ENCODE peak calls at places on chromosomes 12 and 14, in five cellular contexts. N, X, K, T and O are unnamed samples.

GRCh38 chr12:50033317-50033679 is 8.0 kb upstream of the RACGAP1 start:
- DNase-seq in K (no peak), X (no peak), T (no peak), N (no peak), O (peak)

GRCh38 chr12:11633968-11634367 is 15.5 kb upstream of the ETV6 start:
- DNase-seq in N (no peak), K (no peak), X (no peak), T (peak), O (no peak)

GRCh38 chr12:113439606-113440030 is 17.4 kb downstream of the SDSL start:
- DNase-seq in K (no peak), X (no peak), T (peak), N (peak), O (no peak)

GRCh38 chr14:55807059-55807499 is 227.1 kb downstream of the KTN1 start:
- DNase-seq in N (no peak), T (peak), K (peak), X (peak), O (peak)

GRCh38 chr14:92503756-92504491 is 9.7 kb upstream of the RIN3 start:
- DNase-seq in N (no peak), T (peak), K (no peak), X (no peak), O (no peak)

GRCh38 chr14:71688576-71688975 is 243.7 kb upstream of the RGS6 start:
- DNase-seq in X (no peak), N (no peak), K (no peak), T (peak), O (no peak)

GRCh38 chr14:21191809-21192446 is 36.1 kb upstream of the OR5AU1 start:
- DNase-seq in X (peak), N (peak), K (peak), T (peak), O (peak)

GRCh38 chr14:96252323-96253052 is 3.5 kb upstream of the BDKRB1 start:
- DNase-seq in T (no peak), N (no peak), K (no peak), X (no peak), O (no peak)

GRCh38 chr12:14664434-14665023 is 31.9 kb downstream of the GUCY2C start:
- DNase-seq in N (peak), K (peak), T (peak), X (peak), O (no peak)

GRCh38 chr12:25082628-25083027 is 112.3 kb downstream of the DNAI7 start:
- DNase-seq in K (no peak), X (no peak), T (no peak), N (no peak), O (no peak)

GRCh38 chr12:110245278-110245868 is 35.7 kb upstream of the ATP2A2 start:
- DNase-seq in T (peak), X (peak), N (peak), K (peak), O (peak)

GRCh38 chr12:62435337-62436163 is 31.1 kb upstream of the MON2 start:
- DNase-seq in X (peak), K (peak), N (peak), T (peak), O (peak)

GRCh38 chr12:121568503-121568902 is 12.3 kb downstream of the KDM2B start:
- DNase-seq in K (no peak), T (no peak), N (no peak), X (no peak), O (no peak)

GRCh38 chr12:3727877-3728632 is 24.9 kb downstream of the CRACR2A start:
- DNase-seq in K (no peak), N (no peak), X (peak), T (peak), O (no peak)

GRCh38 chr14:80959448-80960006 is 4.1 kb downstream of the TSHR start:
- DNase-seq in K (no peak), N (no peak), X (peak), T (no peak), O (no peak)

GRCh38 chr12:57816001-57816854 is 2.3 kb downstream of the AVIL start:
- DNase-seq in X (no peak), N (no peak), T (peak), K (no peak), O (no peak)

GRCh38 chr12:98903875-98904274 is 258.8 kb downstream of the APAF1 start:
- DNase-seq in T (no peak), X (no peak), N (no peak), K (no peak), O (no peak)

GRCh38 chr12:49535921-49536525 is 2.8 kb upstream of the KCNH3 start:
- DNase-seq in X (no peak), N (no peak), K (no peak), T (peak), O (no peak)

GRCh38 chr12:128942960-128943477 is 89.7 kb downstream of the GLT1D1 start:
- DNase-seq in K (peak), T (no peak), N (no peak), X (no peak), O (no peak)

GRCh38 chr14:58109761-58110160 is 42.3 kb downstream of the ARMH4 start:
- DNase-seq in T (no peak), K (no peak), N (no peak), X (no peak), O (no peak)

GRCh38 chr12:26523708-26524150 is 309.3 kb downstream of the ITPR2 start:
- DNase-seq in N (no peak), X (no peak), T (peak), K (peak), O (peak)

GRCh38 chr12:1836854-1837411 is 16.6 kb downstream of the LRTM2 start:
- DNase-seq in N (no peak), K (no peak), T (no peak), X (no peak), O (no peak)

GRCh38 chr14:43665570-43666267 is 841.4 kb downstream of the FSCB start:
- DNase-seq in N (no peak), X (no peak), K (no peak), T (no peak), O (no peak)